ENCODE peak calls at places on chromosomes 3 and 15, in eight cellular contexts. One of them, this sample, is unnamed.

GRCh38 chr15:85625431-85625830 is 169.3 kb downstream of the KLHL25 start:
- DNase-seq in fibroblast of mammary gland: no peak
- DNase-seq in epithelial cell of esophagus: no peak
- DNase-seq in HTR-8/SVneo: no peak
- DNase-seq in HuH-7: no peak
- DNase-seq in aorta: no peak
- DNase-seq in activated gamma-delta T cell treated with anti-CD3 and anti-CD28 coated beads, Interleukin-2, amount 50 U/mL, for 16 hours: no peak
- DNase-seq in activated T-cell treated with anti-CD3 and anti-CD28 coated beads, Interleukin-2, amount 50 U/mL, for 1 hour: peak; percentile 36
- DNase-seq in this sample: no peak

GRCh38 chr3:184895350-184895749 is 83.4 kb downstream of the VPS8 start:
- DNase-seq in aorta: no peak
- DNase-seq in HTR-8/SVneo: no peak
- DNase-seq in epithelial cell of esophagus: no peak
- DNase-seq in activated gamma-delta T cell treated with anti-CD3 and anti-CD28 coated beads, Interleukin-2, amount 50 U/mL, for 16 hours: no peak
- DNase-seq in HuH-7: no peak
- DNase-seq in activated T-cell treated with anti-CD3 and anti-CD28 coated beads, Interleukin-2, amount 50 U/mL, for 1 hour: no peak
- DNase-seq in fibroblast of mammary gland: no peak
- DNase-seq in this sample: no peak

GRCh38 chr3:175258763-175259162 is 399.6 kb downstream of the NAALADL2 start:
- DNase-seq in fibroblast of mammary gland: peak; percentile 78
- DNase-seq in activated gamma-delta T cell treated with anti-CD3 and anti-CD28 coated beads, Interleukin-2, amount 50 U/mL, for 16 hours: no peak
- DNase-seq in HTR-8/SVneo: no peak
- DNase-seq in activated T-cell treated with anti-CD3 and anti-CD28 coated beads, Interleukin-2, amount 50 U/mL, for 1 hour: no peak
- DNase-seq in HuH-7: no peak
- DNase-seq in aorta: no peak
- DNase-seq in epithelial cell of esophagus: peak; percentile 75
- DNase-seq in this sample: no peak

GRCh38 chr3:19046440-19046839 is 101.9 kb upstream of the KCNH8 start:
- DNase-seq in activated T-cell treated with anti-CD3 and anti-CD28 coated beads, Interleukin-2, amount 50 U/mL, for 1 hour: no peak
- DNase-seq in epithelial cell of esophagus: no peak
- DNase-seq in activated gamma-delta T cell treated with anti-CD3 and anti-CD28 coated beads, Interleukin-2, amount 50 U/mL, for 16 hours: no peak
- DNase-seq in aorta: no peak
- DNase-seq in HTR-8/SVneo: no peak
- DNase-seq in HuH-7: peak; percentile 7
- DNase-seq in fibroblast of mammary gland: peak; percentile 0
- DNase-seq in this sample: no peak

GRCh38 chr15:99954361-99955180 is 221.3 kb upstream of the LYSMD4 start:
- DNase-seq in HTR-8/SVneo: no peak
- DNase-seq in activated gamma-delta T cell treated with anti-CD3 and anti-CD28 coated beads, Interleukin-2, amount 50 U/mL, for 16 hours: no peak
- DNase-seq in activated T-cell treated with anti-CD3 and anti-CD28 coated beads, Interleukin-2, amount 50 U/mL, for 1 hour: no peak
- DNase-seq in fibroblast of mammary gland: peak; percentile 10
- DNase-seq in HuH-7: no peak
- DNase-seq in aorta: no peak
- DNase-seq in epithelial cell of esophagus: no peak
- DNase-seq in this sample: no peak

GRCh38 chr3:94292151-94292550 is 229.3 kb downstream of the NSUN3 start:
- DNase-seq in HuH-7: no peak
- DNase-seq in HTR-8/SVneo: no peak
- DNase-seq in activated T-cell treated with anti-CD3 and anti-CD28 coated beads, Interleukin-2, amount 50 U/mL, for 1 hour: no peak
- DNase-seq in epithelial cell of esophagus: no peak
- DNase-seq in aorta: no peak
- DNase-seq in fibroblast of mammary gland: no peak
- DNase-seq in activated gamma-delta T cell treated with anti-CD3 and anti-CD28 coated beads, Interleukin-2, amount 50 U/mL, for 16 hours: no peak
- DNase-seq in this sample: no peak

GRCh38 chr3:100041328-100041749 is 73.0 kb downstream of the FILIP1L start:
- DNase-seq in activated gamma-delta T cell treated with anti-CD3 and anti-CD28 coated beads, Interleukin-2, amount 50 U/mL, for 16 hours: no peak
- DNase-seq in HTR-8/SVneo: peak; percentile 43
- DNase-seq in fibroblast of mammary gland: peak; percentile 87
- DNase-seq in epithelial cell of esophagus: peak; percentile 76
- DNase-seq in activated T-cell treated with anti-CD3 and anti-CD28 coated beads, Interleukin-2, amount 50 U/mL, for 1 hour: no peak
- DNase-seq in aorta: no peak
- DNase-seq in HuH-7: no peak
- DNase-seq in this sample: no peak

GRCh38 chr3:101150504-101150903 is 157.3 kb upstream of the ABI3BP start:
- DNase-seq in aorta: no peak
- DNase-seq in fibroblast of mammary gland: no peak
- DNase-seq in epithelial cell of esophagus: no peak
- DNase-seq in activated gamma-delta T cell treated with anti-CD3 and anti-CD28 coated beads, Interleukin-2, amount 50 U/mL, for 16 hours: no peak
- DNase-seq in activated T-cell treated with anti-CD3 and anti-CD28 coated beads, Interleukin-2, amount 50 U/mL, for 1 hour: no peak
- DNase-seq in HuH-7: no peak
- DNase-seq in HTR-8/SVneo: no peak
- DNase-seq in this sample: no peak

GRCh38 chr3:49132437-49133225 is at the start of gene LAMB2:
- DNase-seq in fibroblast of mammary gland: peak; percentile 68
- DNase-seq in HTR-8/SVneo: peak; percentile 83
- DNase-seq in activated T-cell treated with anti-CD3 and anti-CD28 coated beads, Interleukin-2, amount 50 U/mL, for 1 hour: no peak
- DNase-seq in activated gamma-delta T cell treated with anti-CD3 and anti-CD28 coated beads, Interleukin-2, amount 50 U/mL, for 16 hours: no peak
- DNase-seq in epithelial cell of esophagus: peak; percentile 78
- DNase-seq in HuH-7: peak; percentile 89
- DNase-seq in aorta: peak; percentile 84
- DNase-seq in this sample: peak; percentile 80

GRCh38 chr3:120324185-120324584 is 25.0 kb downstream of the LRRC58 start:
- DNase-seq in fibroblast of mammary gland: peak; percentile 51
- DNase-seq in HTR-8/SVneo: no peak
- DNase-seq in activated gamma-delta T cell treated with anti-CD3 and anti-CD28 coated beads, Interleukin-2, amount 50 U/mL, for 16 hours: no peak
- DNase-seq in epithelial cell of esophagus: peak; percentile 41
- DNase-seq in HuH-7: no peak
- DNase-seq in activated T-cell treated with anti-CD3 and anti-CD28 coated beads, Interleukin-2, amount 50 U/mL, for 1 hour: no peak
- DNase-seq in aorta: no peak
- DNase-seq in this sample: no peak

GRCh38 chr3:52341123-52341522 is 25.0 kb downstream of the DNAH1 start:
- DNase-seq in aorta: no peak
- DNase-seq in HTR-8/SVneo: no peak
- DNase-seq in epithelial cell of esophagus: no peak
- DNase-seq in activated T-cell treated with anti-CD3 and anti-CD28 coated beads, Interleukin-2, amount 50 U/mL, for 1 hour: no peak
- DNase-seq in fibroblast of mammary gland: no peak
- DNase-seq in HuH-7: no peak
- DNase-seq in activated gamma-delta T cell treated with anti-CD3 and anti-CD28 coated beads, Interleukin-2, amount 50 U/mL, for 16 hours: no peak
- DNase-seq in this sample: no peak

GRCh38 chr3:71926242-71926560 is 141.3 kb upstream of the PROK2 start:
- DNase-seq in HTR-8/SVneo: peak; percentile 19
- DNase-seq in aorta: no peak
- DNase-seq in HuH-7: peak; percentile 15
- DNase-seq in activated gamma-delta T cell treated with anti-CD3 and anti-CD28 coated beads, Interleukin-2, amount 50 U/mL, for 16 hours: no peak
- DNase-seq in activated T-cell treated with anti-CD3 and anti-CD28 coated beads, Interleukin-2, amount 50 U/mL, for 1 hour: no peak
- DNase-seq in epithelial cell of esophagus: peak; percentile 75
- DNase-seq in fibroblast of mammary gland: peak; percentile 27
- DNase-seq in this sample: no peak

GRCh38 chr15:63332367-63333078 is 49.1 kb downstream of the CA12 start:
- DNase-seq in activated gamma-delta T cell treated with anti-CD3 and anti-CD28 coated beads, Interleukin-2, amount 50 U/mL, for 16 hours: no peak
- DNase-seq in HTR-8/SVneo: peak; percentile 78
- DNase-seq in fibroblast of mammary gland: peak; percentile 97
- DNase-seq in epithelial cell of esophagus: peak; percentile 98
- DNase-seq in activated T-cell treated with anti-CD3 and anti-CD28 coated beads, Interleukin-2, amount 50 U/mL, for 1 hour: no peak
- DNase-seq in aorta: no peak
- DNase-seq in HuH-7: no peak
- DNase-seq in this sample: no peak

GRCh38 chr15:35304389-35304788 is 219.3 kb upstream of the NANOGP8 start:
- DNase-seq in activated gamma-delta T cell treated with anti-CD3 and anti-CD28 coated beads, Interleukin-2, amount 50 U/mL, for 16 hours: no peak
- DNase-seq in fibroblast of mammary gland: no peak
- DNase-seq in activated T-cell treated with anti-CD3 and anti-CD28 coated beads, Interleukin-2, amount 50 U/mL, for 1 hour: no peak
- DNase-seq in HuH-7: no peak
- DNase-seq in HTR-8/SVneo: no peak
- DNase-seq in epithelial cell of esophagus: no peak
- DNase-seq in aorta: no peak
- DNase-seq in this sample: no peak

GRCh38 chr15:39594056-39594763 is 13.3 kb downstream of the THBS1 start:
- DNase-seq in HuH-7: no peak
- DNase-seq in activated T-cell treated with anti-CD3 and anti-CD28 coated beads, Interleukin-2, amount 50 U/mL, for 1 hour: no peak
- DNase-seq in fibroblast of mammary gland: peak; percentile 20
- DNase-seq in HTR-8/SVneo: no peak
- DNase-seq in activated gamma-delta T cell treated with anti-CD3 and anti-CD28 coated beads, Interleukin-2, amount 50 U/mL, for 16 hours: no peak
- DNase-seq in epithelial cell of esophagus: no peak
- DNase-seq in aorta: no peak
- DNase-seq in this sample: no peak

GRCh38 chr3:65625310-65625709 is 413.4 kb downstream of the MAGI1 start:
- DNase-seq in epithelial cell of esophagus: no peak
- DNase-seq in fibroblast of mammary gland: no peak
- DNase-seq in HuH-7: no peak
- DNase-seq in activated T-cell treated with anti-CD3 and anti-CD28 coated beads, Interleukin-2, amount 50 U/mL, for 1 hour: no peak
- DNase-seq in aorta: no peak
- DNase-seq in activated gamma-delta T cell treated with anti-CD3 and anti-CD28 coated beads, Interleukin-2, amount 50 U/mL, for 16 hours: no peak
- DNase-seq in HTR-8/SVneo: no peak
- DNase-seq in this sample: no peak

GRCh38 chr3:83002869-83003445 is 1241.5 kb upstream of the GBE1 start:
- DNase-seq in epithelial cell of esophagus: no peak
- DNase-seq in aorta: no peak
- DNase-seq in fibroblast of mammary gland: no peak
- DNase-seq in HTR-8/SVneo: no peak
- DNase-seq in activated gamma-delta T cell treated with anti-CD3 and anti-CD28 coated beads, Interleukin-2, amount 50 U/mL, for 16 hours: no peak
- DNase-seq in activated T-cell treated with anti-CD3 and anti-CD28 coated beads, Interleukin-2, amount 50 U/mL, for 1 hour: no peak
- DNase-seq in HuH-7: no peak
- DNase-seq in this sample: no peak

GRCh38 chr3:102223139-102223538 is 211.7 kb upstream of the ZPLD1 start:
- DNase-seq in activated T-cell treated with anti-CD3 and anti-CD28 coated beads, Interleukin-2, amount 50 U/mL, for 1 hour: no peak
- DNase-seq in aorta: no peak
- DNase-seq in HuH-7: no peak
- DNase-seq in HTR-8/SVneo: no peak
- DNase-seq in fibroblast of mammary gland: no peak
- DNase-seq in epithelial cell of esophagus: no peak
- DNase-seq in activated gamma-delta T cell treated with anti-CD3 and anti-CD28 coated beads, Interleukin-2, amount 50 U/mL, for 16 hours: no peak
- DNase-seq in this sample: no peak

GRCh38 chr3:133851266-133851906 is 44.3 kb downstream of the RAB6B start:
- DNase-seq in HuH-7: no peak
- DNase-seq in activated T-cell treated with anti-CD3 and anti-CD28 coated beads, Interleukin-2, amount 50 U/mL, for 1 hour: no peak
- DNase-seq in activated gamma-delta T cell treated with anti-CD3 and anti-CD28 coated beads, Interleukin-2, amount 50 U/mL, for 16 hours: no peak
- DNase-seq in HTR-8/SVneo: no peak
- DNase-seq in aorta: no peak
- DNase-seq in fibroblast of mammary gland: no peak
- DNase-seq in epithelial cell of esophagus: no peak
- DNase-seq in this sample: no peak

GRCh38 chr3:175426805-175427204 is 567.7 kb downstream of the NAALADL2 start:
- DNase-seq in HTR-8/SVneo: no peak
- DNase-seq in HuH-7: no peak
- DNase-seq in activated T-cell treated with anti-CD3 and anti-CD28 coated beads, Interleukin-2, amount 50 U/mL, for 1 hour: no peak
- DNase-seq in fibroblast of mammary gland: no peak
- DNase-seq in activated gamma-delta T cell treated with anti-CD3 and anti-CD28 coated beads, Interleukin-2, amount 50 U/mL, for 16 hours: no peak
- DNase-seq in aorta: no peak
- DNase-seq in epithelial cell of esophagus: peak; percentile 70
- DNase-seq in this sample: no peak

GRCh38 chr3:134373942-134374790 is at the start of gene AMOTL2:
- DNase-seq in epithelial cell of esophagus: peak; percentile 93
- DNase-seq in fibroblast of mammary gland: peak; percentile 92
- DNase-seq in HTR-8/SVneo: peak; percentile 91
- DNase-seq in activated T-cell treated with anti-CD3 and anti-CD28 coated beads, Interleukin-2, amount 50 U/mL, for 1 hour: no peak
- DNase-seq in HuH-7: peak; percentile 97
- DNase-seq in aorta: peak; percentile 90
- DNase-seq in activated gamma-delta T cell treated with anti-CD3 and anti-CD28 coated beads, Interleukin-2, amount 50 U/mL, for 16 hours: no peak
- DNase-seq in this sample: peak; percentile 91

GRCh38 chr15:57422113-57422754 is 45.9 kb downstream of the CGNL1 start:
- DNase-seq in HTR-8/SVneo: no peak
- DNase-seq in aorta: no peak
- DNase-seq in fibroblast of mammary gland: peak; percentile 53
- DNase-seq in HuH-7: no peak
- DNase-seq in activated T-cell treated with anti-CD3 and anti-CD28 coated beads, Interleukin-2, amount 50 U/mL, for 1 hour: no peak
- DNase-seq in epithelial cell of esophagus: no peak
- DNase-seq in activated gamma-delta T cell treated with anti-CD3 and anti-CD28 coated beads, Interleukin-2, amount 50 U/mL, for 16 hours: no peak
- DNase-seq in this sample: no peak

GRCh38 chr3:71753716-71754609 is at the start of gene GPR27:
- DNase-seq in aorta: no peak
- DNase-seq in epithelial cell of esophagus: peak; percentile 54
- DNase-seq in fibroblast of mammary gland: peak; percentile 31
- DNase-seq in HTR-8/SVneo: peak; percentile 19
- DNase-seq in activated T-cell treated with anti-CD3 and anti-CD28 coated beads, Interleukin-2, amount 50 U/mL, for 1 hour: peak; percentile 46
- DNase-seq in HuH-7: no peak
- DNase-seq in activated gamma-delta T cell treated with anti-CD3 and anti-CD28 coated beads, Interleukin-2, amount 50 U/mL, for 16 hours: no peak
- DNase-seq in this sample: peak; percentile 74

GRCh38 chr3:124557433-124558232 is 172.6 kb upstream of the UMPS start:
- DNase-seq in epithelial cell of esophagus: peak; percentile 86
- DNase-seq in activated T-cell treated with anti-CD3 and anti-CD28 coated beads, Interleukin-2, amount 50 U/mL, for 1 hour: no peak
- DNase-seq in aorta: no peak
- DNase-seq in activated gamma-delta T cell treated with anti-CD3 and anti-CD28 coated beads, Interleukin-2, amount 50 U/mL, for 16 hours: no peak
- DNase-seq in fibroblast of mammary gland: peak; percentile 57
- DNase-seq in HTR-8/SVneo: peak; percentile 37
- DNase-seq in HuH-7: no peak
- DNase-seq in this sample: no peak

GRCh38 chr15:48962662-48963523 is 826 bp downstream of the SHC4 start:
- DNase-seq in HuH-7: no peak
- DNase-seq in activated gamma-delta T cell treated with anti-CD3 and anti-CD28 coated beads, Interleukin-2, amount 50 U/mL, for 16 hours: no peak
- DNase-seq in aorta: peak; percentile 58
- DNase-seq in epithelial cell of esophagus: peak; percentile 61
- DNase-seq in fibroblast of mammary gland: peak; percentile 48
- DNase-seq in activated T-cell treated with anti-CD3 and anti-CD28 coated beads, Interleukin-2, amount 50 U/mL, for 1 hour: no peak
- DNase-seq in HTR-8/SVneo: peak; percentile 25
- DNase-seq in this sample: peak; percentile 78

GRCh38 chr3:56837196-56837955 is 35.6 kb upstream of the ARHGEF3 start:
- DNase-seq in fibroblast of mammary gland: no peak
- DNase-seq in activated T-cell treated with anti-CD3 and anti-CD28 coated beads, Interleukin-2, amount 50 U/mL, for 1 hour: no peak
- DNase-seq in activated gamma-delta T cell treated with anti-CD3 and anti-CD28 coated beads, Interleukin-2, amount 50 U/mL, for 16 hours: no peak
- DNase-seq in HuH-7: no peak
- DNase-seq in HTR-8/SVneo: no peak
- DNase-seq in epithelial cell of esophagus: peak; percentile 92
- DNase-seq in aorta: no peak
- DNase-seq in this sample: no peak

GRCh38 chr15:38254065-38254883 is 1.6 kb downstream of the SPRED1 start:
- DNase-seq in aorta: peak; percentile 48
- DNase-seq in HuH-7: peak; percentile 65
- DNase-seq in activated T-cell treated with anti-CD3 and anti-CD28 coated beads, Interleukin-2, amount 50 U/mL, for 1 hour: peak; percentile 22
- DNase-seq in activated gamma-delta T cell treated with anti-CD3 and anti-CD28 coated beads, Interleukin-2, amount 50 U/mL, for 16 hours: peak; percentile 13
- DNase-seq in HTR-8/SVneo: no peak
- DNase-seq in epithelial cell of esophagus: peak; percentile 84
- DNase-seq in fibroblast of mammary gland: peak; percentile 67
- DNase-seq in this sample: no peak

GRCh38 chr3:64109438-64109837 is 86.1 kb upstream of the PSMD6 start:
- DNase-seq in activated gamma-delta T cell treated with anti-CD3 and anti-CD28 coated beads, Interleukin-2, amount 50 U/mL, for 16 hours: no peak
- DNase-seq in epithelial cell of esophagus: peak; percentile 7
- DNase-seq in aorta: no peak
- DNase-seq in HuH-7: peak; percentile 19
- DNase-seq in HTR-8/SVneo: no peak
- DNase-seq in fibroblast of mammary gland: no peak
- DNase-seq in activated T-cell treated with anti-CD3 and anti-CD28 coated beads, Interleukin-2, amount 50 U/mL, for 1 hour: no peak
- DNase-seq in this sample: no peak

This sample was measured in Right ventricle myocardium inferior.